ENCODE peak calls at places on chromosomes 2 and 18, in eight cellular contexts. Y, A, G, D, L, T, U and Q are unnamed samples.

GRCh38 chr2:2528801-2529200 is 197.7 kb upstream of the MYT1L start:
- DNase-seq in Y (no peak), A (no peak), G (no peak), D (no peak), L (no peak), T (no peak), U (no peak), Q (no peak)

GRCh38 chr2:132642415-132642814 is 27.6 kb downstream of the LYPD1 start:
- DNase-seq in Y (no peak), A (no peak), G (no peak), D (no peak), L (no peak), T (no peak), U (no peak), Q (no peak)

GRCh38 chr2:175234153-175234552 is 52.6 kb upstream of the ATP5MC3 start:
- DNase-seq in Y (no peak), A (no peak), G (no peak), D (no peak), L (no peak), T (no peak), U (no peak), Q (no peak)

GRCh38 chr18:48831113-48831759 is 119.5 kb downstream of the SMAD7 start:
- DNase-seq in Y (no peak), A (no peak), G (no peak), D (no peak), L (no peak), T (no peak), U (no peak), Q (no peak)

GRCh38 chr2:3294066-3294465 is 83.6 kb downstream of the EIPR1 start:
- DNase-seq in Y (no peak), A (no peak), G (no peak), D (no peak), L (no peak), T (no peak), U (no peak), Q (no peak)

GRCh38 chr2:25265802-25266201 is 75.9 kb downstream of the DNMT3A start:
- DNase-seq in Y (peak), A (no peak), G (peak), D (no peak), L (no peak), T (no peak), U (no peak), Q (no peak)

GRCh38 chr2:95215018-95215612 is 7.8 kb downstream of the ZNF892 start:
- DNase-seq in Y (no peak), A (no peak), G (no peak), D (no peak), L (no peak), T (peak), U (no peak), Q (no peak)

GRCh38 chr2:12704378-12704777 is 12.4 kb upstream of the TRIB2 start:
- DNase-seq in Y (no peak), A (peak), G (no peak), D (no peak), L (no peak), T (peak), U (peak), Q (no peak)

GRCh38 chr2:219675206-219675605 is 47.8 kb downstream of the SLC4A3 start:
- DNase-seq in Y (no peak), A (peak), G (no peak), D (no peak), L (no peak), T (no peak), U (no peak), Q (no peak)

GRCh38 chr2:17793803-17794349 is 22.4 kb upstream of the MSGN1 start:
- DNase-seq in Y (no peak), A (no peak), G (no peak), D (no peak), L (no peak), T (no peak), U (peak), Q (no peak)

GRCh38 chr2:144798019-144798418 is 278.1 kb upstream of the ZEB2 start:
- DNase-seq in Y (no peak), A (no peak), G (no peak), D (no peak), L (no peak), T (no peak), U (no peak), Q (no peak)

GRCh38 chr2:174635747-174636399 is 38.3 kb upstream of the WIPF1 start:
- DNase-seq in Y (no peak), A (peak), G (no peak), D (no peak), L (no peak), T (no peak), U (peak), Q (no peak)

GRCh38 chr2:240588669-240589068 is 2.1 kb downstream of the CAPN10 start:
- DNase-seq in Y (peak), A (no peak), G (no peak), D (no peak), L (no peak), T (no peak), U (no peak), Q (no peak)

GRCh38 chr2:49332415-49332814 is 178.1 kb upstream of the FSHR start:
- DNase-seq in Y (no peak), A (peak), G (no peak), D (no peak), L (no peak), T (peak), U (no peak), Q (no peak)

GRCh38 chr2:113876503-113877387 is 13.1 kb upstream of the ACTR3 start:
- DNase-seq in Y (peak), A (peak), G (peak), D (peak), L (peak), T (peak), U (peak), Q (no peak)

GRCh38 chr2:43131890-43132522 is 94.4 kb downstream of the ZFP36L2 start:
- DNase-seq in Y (no peak), A (no peak), G (peak), D (no peak), L (no peak), T (no peak), U (no peak), Q (no peak)

GRCh38 chr2:226893206-226893605 is 57.4 kb downstream of the RHBDD1 start:
- DNase-seq in Y (no peak), A (no peak), G (no peak), D (no peak), L (no peak), T (no peak), U (peak), Q (no peak)

GRCh38 chr2:155310589-155310988 is 612.1 kb downstream of the KCNJ3 start:
- DNase-seq in Y (no peak), A (peak), G (peak), D (no peak), L (no peak), T (peak), U (peak), Q (peak)

GRCh38 chr2:70118798-70119454 is 31.6 kb downstream of the PCBP1 start:
- DNase-seq in Y (no peak), A (no peak), G (no peak), D (no peak), L (no peak), T (peak), U (no peak), Q (peak)

GRCh38 chr2:237867465-237867864 is 8.0 kb downstream of the RAMP1 start:
- DNase-seq in Y (no peak), A (no peak), G (no peak), D (no peak), L (no peak), T (no peak), U (no peak), Q (no peak)